ENCODE peak calls at places on chromosomes 13 and 19, in four cellular contexts. F is GM20000, I is lung, D is heart left ventricle. R is an unnamed sample.

GRCh38 chr19:56309511-56310185 is 5.0 kb downstream of the ZSCAN5A start:
- DNase-seq in F (peak), I (peak), D (peak), R (peak)

GRCh38 chr13:67285611-67286010 is 55.5 kb upstream of the PCDH9 start:
- DNase-seq in F (no peak), I (no peak), D (no peak), R (no peak)

GRCh38 chr13:23955064-23955463 is 57.8 kb upstream of the C1QTNF9B start:
- DNase-seq in F (no peak), I (no peak), D (no peak), R (no peak)

GRCh38 chr13:67367385-67367784 is 137.2 kb upstream of the PCDH9 start:
- DNase-seq in F (no peak), I (no peak), D (no peak), R (no peak)

GRCh38 chr19:44677019-44677809 is 5.9 kb downstream of the CEACAM19 start:
- DNase-seq in F (no peak), I (no peak), D (peak), R (no peak)

GRCh38 chr19:17751103-17751911 is at the start of gene FCHO1:
- DNase-seq in F (peak), I (no peak), D (peak), R (no peak)

GRCh38 chr19:48645652-48646191 is at the start of gene CA11:
- DNase-seq in F (peak), I (no peak), D (no peak), R (no peak)

GRCh38 chr19:17311455-17312248 is 2.3 kb downstream of the DDA1 start:
- DNase-seq in F (no peak), I (no peak), D (no peak), R (no peak)

GRCh38 chr19:6564393-6564792 is 26.6 kb downstream of the CD70 start:
- DNase-seq in F (peak), I (no peak), D (no peak), R (no peak)

GRCh38 chr13:30042891-30043630 is 192.6 kb upstream of the UBL3 start:
- DNase-seq in F (no peak), I (no peak), D (no peak), R (no peak)

GRCh38 chr19:18427080-18427751 is 8.0 kb downstream of the SSBP4 start:
- DNase-seq in F (no peak), I (no peak), D (no peak), R (no peak)

GRCh38 chr13:55087085-55087484 is 2053.6 kb upstream of the PRR20A start:
- DNase-seq in F (no peak), I (no peak), D (no peak), R (no peak)

GRCh38 chr13:43339843-43340550 is 316.6 kb downstream of the DNAJC15 start:
- DNase-seq in F (no peak), I (no peak), D (no peak), R (no peak)

GRCh38 chr13:42592915-42593718 is 19.2 kb downstream of the TNFSF11 start:
- DNase-seq in F (no peak), I (no peak), D (no peak), R (no peak)

GRCh38 chr13:114145256-114145655 is 12.8 kb upstream of the RASA3 start:
- DNase-seq in F (no peak), I (no peak), D (no peak), R (no peak)

GRCh38 chr13:55439450-55439849 is 1701.3 kb upstream of the PRR20A start:
- DNase-seq in F (no peak), I (no peak), D (no peak), R (no peak)

GRCh38 chr13:111480503-111480902 is 160.1 kb downstream of the TEX29 start:
- DNase-seq in F (no peak), I (no peak), D (no peak), R (no peak)

GRCh38 chr13:59425211-59425721 is 738.5 kb downstream of the DIAPH3 start:
- DNase-seq in F (no peak), I (no peak), D (no peak), R (no peak)

GRCh38 chr19:17616961-17617806 is 61.7 kb downstream of the COLGALT1 start:
- DNase-seq in F (peak), I (no peak), D (no peak), R (no peak)

GRCh38 chr19:674282-675151 is 1.7 kb upstream of the FSTL3 start:
- DNase-seq in F (no peak), I (no peak), D (peak), R (no peak)

GRCh38 chr13:40571338-40571737 is 95.1 kb downstream of the FOXO1 start:
- DNase-seq in F (no peak), I (no peak), D (no peak), R (no peak)

GRCh38 chr13:26694609-26695359 is 65.8 kb downstream of the GPR12 start:
- DNase-seq in F (no peak), I (no peak), D (no peak), R (no peak)

GRCh38 chr13:95002968-95003813 is 290.8 kb upstream of the SOX21 start:
- DNase-seq in F (no peak), I (peak), D (no peak), R (no peak)

GRCh38 chr19:16496613-16496983 is 404 bp downstream of the C19orf44 start:
- DNase-seq in F (no peak), I (no peak), D (no peak), R (no peak)

DNA sequence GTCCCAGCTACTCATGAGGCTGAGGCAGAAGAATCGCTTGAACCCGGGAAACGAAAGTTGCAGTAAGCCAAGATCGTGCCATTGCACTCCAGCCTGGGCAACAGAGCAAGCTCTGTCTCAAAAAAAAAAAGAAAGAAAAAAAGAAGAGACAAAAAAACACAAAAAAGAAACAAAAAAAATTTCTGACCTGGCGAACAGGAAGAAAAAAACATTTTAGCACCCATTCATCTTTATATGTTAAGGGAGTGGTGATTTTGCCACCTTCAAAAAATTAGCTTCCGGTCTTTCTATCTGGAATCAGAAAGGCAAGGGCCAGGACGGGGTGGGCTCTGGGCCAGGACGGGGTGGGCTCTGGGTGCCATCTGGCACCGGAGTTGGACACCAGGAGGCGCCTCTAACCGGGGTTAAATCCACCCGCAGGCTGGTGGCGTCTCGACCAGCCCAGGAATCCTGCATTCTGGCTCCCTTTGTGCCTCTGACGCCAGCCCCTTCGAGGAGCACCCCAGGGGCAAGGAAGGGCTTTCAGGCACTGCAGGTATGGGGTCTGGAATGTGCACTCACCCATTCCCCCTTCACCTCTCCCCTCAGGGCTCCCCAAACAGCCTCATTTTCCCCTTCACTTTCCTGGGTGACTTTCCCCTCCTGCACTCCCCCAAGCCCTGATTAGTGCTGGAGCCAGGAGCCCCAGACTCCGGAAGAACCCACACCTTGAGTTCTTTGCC is 10.4 kb upstream of the ZSWIM4 start:
- DNase-seq in F (peak), I (peak), D (peak), R (no peak)
- TF ChIP-seq CTCF in F (peak), I (peak), D (peak), R (no peak)

GRCh38 chr19:33767898-33768413 is 28.7 kb upstream of the KCTD15 start:
- DNase-seq in F (no peak), I (no peak), D (no peak), R (peak)
- TF ChIP-seq CTCF in F (no peak), I (no peak), D (no peak), R (no peak)

DNA sequence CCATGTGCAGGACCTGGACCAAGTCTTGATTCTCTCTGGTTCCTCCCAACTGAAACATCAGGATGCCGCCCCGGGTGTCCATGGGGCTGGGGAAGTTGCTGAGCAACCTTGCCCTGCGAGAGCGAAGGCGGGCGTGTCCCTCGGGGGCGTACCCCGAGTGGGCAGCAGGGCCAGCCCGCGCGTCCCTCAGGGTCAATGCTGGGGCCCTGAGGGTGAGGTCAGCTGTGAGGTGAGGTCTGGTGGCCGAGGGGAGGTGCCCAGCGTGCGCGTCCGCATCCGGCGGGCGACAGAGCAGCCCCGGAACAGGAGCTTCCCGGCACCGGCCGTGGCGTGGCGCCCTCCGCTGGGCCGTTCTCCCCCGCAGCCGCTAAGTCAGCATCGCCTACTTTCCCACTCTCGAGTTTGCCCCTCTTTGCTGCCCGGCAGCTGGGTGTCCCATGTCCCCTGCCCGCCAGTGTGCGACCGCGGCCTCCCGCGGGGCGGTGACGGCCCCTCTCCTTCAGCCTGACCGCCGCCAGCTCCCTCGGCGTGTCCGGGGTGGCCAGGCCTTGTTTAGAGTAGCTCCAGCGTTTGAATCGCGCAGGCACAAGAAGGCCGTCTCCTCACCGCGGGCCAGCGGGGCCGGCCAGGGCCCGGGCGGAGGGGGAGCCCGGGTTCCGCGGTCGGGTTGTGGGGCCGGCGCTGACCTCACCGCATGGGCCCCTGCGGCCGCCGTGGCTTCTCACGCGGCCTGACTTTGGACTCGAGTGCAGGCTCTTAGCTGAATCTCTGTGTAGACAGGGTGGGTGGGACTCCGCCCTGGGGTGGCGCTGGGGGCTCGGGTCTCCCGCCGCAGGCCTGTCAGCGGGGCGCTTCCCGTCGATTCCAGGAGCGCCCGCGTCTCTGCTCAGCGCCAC is 33.0 kb downstream of the GJA3 start:
- DNase-seq in F (peak), I (peak), D (peak), R (no peak)
- TF ChIP-seq CTCF in F (peak), I (no peak), D (peak), R (no peak)

GRCh38 chr19:36081385-36081784 is 26.7 kb downstream of the WDR62 start:
- DNase-seq in F (no peak), I (no peak), D (no peak), R (no peak)
- TF ChIP-seq CTCF in F (no peak), I (no peak), D (no peak), R (no peak)

GRCh38 chr13:99264053-99264452 is 5.9 kb upstream of the GPR18 start:
- DNase-seq in F (no peak), I (no peak), D (no peak), R (no peak)

GRCh38 chr13:99266827-99267226 is 8.6 kb upstream of the GPR18 start:
- DNase-seq in F (no peak), I (no peak), D (no peak), R (no peak)

GRCh38 chr13:99265162-99265822 is 7.1 kb upstream of the GPR18 start:
- DNase-seq in F (no peak), I (no peak), D (no peak), R (no peak)

GRCh38 chr13:99267927-99268326 is 9.7 kb upstream of the GPR18 start:
- DNase-seq in F (no peak), I (no peak), D (no peak), R (no peak)

DNA sequence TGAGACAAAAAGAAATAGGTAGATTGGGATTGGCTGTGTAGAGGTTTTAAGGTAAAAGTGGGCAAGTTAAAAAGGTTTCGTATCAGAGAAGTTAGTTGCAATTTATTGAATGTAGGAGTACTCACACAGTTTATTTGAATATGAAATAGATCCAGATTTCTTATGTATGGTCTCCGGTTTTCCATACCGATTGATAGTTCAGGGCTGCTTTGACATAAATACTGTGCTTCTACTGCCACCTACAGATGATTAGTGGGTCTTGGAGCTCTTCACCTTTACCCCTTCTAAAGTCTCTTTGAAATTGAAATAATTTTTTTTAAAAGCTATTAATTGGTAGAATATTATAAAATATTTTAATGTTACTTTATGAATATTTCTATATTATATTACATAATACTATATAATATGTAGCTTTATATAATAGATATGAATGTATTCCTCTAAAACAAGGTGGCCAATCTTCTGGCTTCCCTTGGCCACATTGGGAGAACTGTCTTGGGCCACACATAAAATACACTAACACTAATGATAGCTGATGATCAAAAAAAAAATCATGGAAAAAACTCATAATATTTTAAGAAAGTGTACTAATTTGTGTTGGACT is 7.7 kb upstream of the GPR18 start:
- DNase-seq in F (peak), I (no peak), D (no peak), R (no peak)
- TF ChIP-seq CTCF in F (peak), I (peak), D (peak), R (no peak)

GRCh38 chr13:112895521-112896465 is 73.2 kb upstream of the MCF2L start:
- DNase-seq in F (no peak), I (no peak), D (peak), R (no peak)
- TF ChIP-seq CTCF in F (no peak), I (no peak), D (no peak), R (no peak)

DNA sequence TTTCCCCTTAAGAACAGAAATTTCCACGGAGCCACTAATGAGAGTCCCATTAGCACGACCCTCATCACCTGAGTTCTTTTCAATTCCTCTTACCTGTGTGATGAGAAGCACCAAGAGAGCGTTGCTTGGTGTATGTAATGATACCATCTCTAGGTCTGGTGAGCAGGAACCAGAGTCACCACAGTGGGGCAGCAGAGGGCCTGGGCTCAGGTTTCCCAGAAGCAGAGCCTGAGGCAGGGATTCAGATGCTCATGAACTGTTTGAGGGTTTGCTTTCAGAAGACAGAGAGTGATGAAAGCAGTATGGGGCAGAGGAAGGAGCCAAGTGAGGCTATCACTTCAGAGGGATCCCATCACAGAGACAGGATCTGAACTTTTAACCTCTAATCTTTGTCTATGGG is 3.1 kb upstream of the PTPRH start:
- DNase-seq in F (no peak), I (no peak), D (no peak), R (no peak)
- TF ChIP-seq CTCF in F (peak), I (no peak), D (no peak), R (peak)

R was measured in mesothelial cell of epicardium.